ENCODE peak calls at places on chromosomes 7 and 10, in nine cellular contexts. L is activated CD4-positive, CD25-positive, alpha-beta regulatory T cell; N is A549; H is GM03348; Q is SK-MEL-5; B is foreskin keratinocyte; W is HFF-Myc; J is bronchial epithelial cell; R is activated CD8-positive, alpha-beta memory T cell treated with anti-CD3 and anti-CD28 coated beads for 1 hour. M is an unnamed sample.
A peak's percentile ranks its signal among the peaks of the same experiment; 100 is the strongest.

GRCh38 chr7:114084381-114085312 is 165.8 kb upstream of the PPP1R3A start:
- DNase-seq in J (no peak), H (peak; percentile 24), N (no peak), Q (no peak), W (no peak), L (no peak), B (no peak), R (no peak), M (peak; percentile 54)

GRCh38 chr10:122657734-122658133 is 41.9 kb downstream of the C10orf120 start:
- DNase-seq in N (no peak), H (no peak), B (no peak), L (no peak), W (no peak), R (no peak), Q (no peak), J (no peak), M (no peak)

GRCh38 chr7:3244241-3244814 is 56.7 kb upstream of the SDK1 start:
- DNase-seq in Q (no peak), J (peak; percentile 91), R (no peak), N (peak; percentile 45), W (peak; percentile 85), L (no peak), H (no peak), B (peak; percentile 58), M (peak; percentile 38)

GRCh38 chr10:32388258-32389027 is 41.5 kb upstream of the EPC1 start:
- DNase-seq in W (no peak), B (no peak), N (no peak), H (no peak), Q (no peak), J (no peak), R (no peak), L (no peak), M (no peak)

GRCh38 chr7:68613405-68613804 is 984.9 kb upstream of the AUTS2 start:
- DNase-seq in N (no peak), L (no peak), H (no peak), J (no peak), W (no peak), Q (no peak), R (no peak), B (no peak), M (peak; percentile 95)

GRCh38 chr7:92674379-92674778 is 84.2 kb upstream of the FAM133B start:
- DNase-seq in B (no peak), R (no peak), Q (no peak), N (no peak), L (no peak), J (no peak), W (no peak), H (no peak), M (no peak)

GRCh38 chr10:48938281-48938680 is 1.4 kb downstream of the LRRC18 start:
- DNase-seq in B (no peak), R (no peak), W (no peak), L (no peak), J (no peak), H (no peak), N (no peak), Q (no peak), M (no peak)

GRCh38 chr7:151785681-151785965 is 91.3 kb downstream of the PRKAG2 start:
- DNase-seq in W (no peak), Q (no peak), J (no peak), N (no peak), B (no peak), L (no peak), H (no peak), R (no peak), M (no peak)

GRCh38 chr10:86646532-86646931 is 7.8 kb upstream of the OPN4 start:
- DNase-seq in W (no peak), Q (no peak), L (no peak), J (no peak), N (no peak), H (no peak), R (no peak), B (no peak), M (no peak)

GRCh38 chr10:129772472-129773358 is 191.4 kb downstream of the EBF3 start:
- DNase-seq in Q (no peak), N (no peak), R (no peak), L (no peak), H (no peak), W (no peak), J (no peak), B (no peak), M (no peak)

GRCh38 chr7:29328811-29329210 is 134.2 kb downstream of the CHN2 start:
- DNase-seq in R (no peak), B (peak; percentile 84), W (no peak), N (no peak), L (no peak), Q (no peak), J (peak; percentile 73), H (peak; percentile 40), M (no peak)

GRCh38 chr7:801940-802364 is 30.3 kb upstream of the SUN1 start:
- DNase-seq in R (no peak), J (peak; percentile 47), Q (no peak), H (no peak), N (no peak), W (no peak), L (no peak), B (peak; percentile 37), M (peak; percentile 92)

GRCh38 chr10:32489935-32490334 is 44.0 kb downstream of the CCDC7 start:
- DNase-seq in R (no peak), Q (no peak), L (no peak), B (peak; percentile 4), W (no peak), H (peak; percentile 24), J (no peak), N (no peak), M (no peak)

GRCh38 chr7:26399309-26399610 is 107.6 kb downstream of the SNX10 start:
- DNase-seq in H (no peak), N (peak; percentile 48), L (no peak), J (no peak), W (no peak), Q (peak; percentile 58), R (no peak), B (no peak), M (no peak)

GRCh38 chr7:73740771-73741170 is 2.2 kb upstream of the ABHD11 start:
- DNase-seq in W (no peak), L (no peak), H (no peak), Q (no peak), R (no peak), J (no peak), B (no peak), N (no peak), M (no peak)

GRCh38 chr7:113831509-113831908 is 87.3 kb downstream of the PPP1R3A start:
- DNase-seq in L (no peak), Q (no peak), N (peak; percentile 17), H (no peak), B (no peak), J (peak; percentile 46), W (no peak), R (no peak), M (no peak)

GRCh38 chr7:124655990-124656389 is 109.6 kb downstream of the GPR37 start:
- DNase-seq in L (no peak), Q (no peak), W (no peak), J (no peak), H (no peak), R (no peak), N (no peak), B (no peak), M (no peak)

GRCh38 chr7:134420509-134421125 is 38.3 kb downstream of the AKR1B1 start:
- DNase-seq in Q (peak; percentile 89), L (no peak), N (peak; percentile 88), B (peak; percentile 45), R (no peak), H (peak; percentile 78), W (peak; percentile 36), J (peak; percentile 68), M (peak; percentile 72)

GRCh38 chr7:31734456-31734855 is 47.4 kb downstream of the PPP1R17 start:
- DNase-seq in H (peak; percentile 45), L (no peak), N (no peak), R (no peak), W (no peak), Q (peak; percentile 92), B (peak; percentile 91), J (peak; percentile 8), M (no peak)

GRCh38 chr7:26583094-26583493 is 281.3 kb downstream of the SKAP2 start:
- DNase-seq in J (no peak), N (no peak), W (no peak), B (no peak), L (no peak), H (no peak), Q (no peak), R (no peak), M (no peak)

GRCh38 chr10:34815174-34816066 is at the start of gene PARD3:
- DNase-seq in N (peak; percentile 71), L (no peak), J (peak; percentile 17), Q (peak; percentile 52), H (peak; percentile 93), B (peak; percentile 29), R (no peak), W (no peak), M (peak; percentile 16)

GRCh38 chr7:130180571-130180971 is 24.6 kb downstream of the TMEM209 start:
- DNase-seq in L (no peak), N (no peak), Q (no peak), B (peak; percentile 61), W (no peak), J (peak; percentile 54), R (no peak), H (no peak), M (no peak)

GRCh38 chr7:20331231-20331880 is 656 bp downstream of the ITGB8 start:
- DNase-seq in L (no peak), W (no peak), J (no peak), Q (peak; percentile 74), R (no peak), H (peak; percentile 48), B (peak; percentile 68), N (peak; percentile 14), M (peak; percentile 53)

GRCh38 chr10:3570855-3571266 is 214.1 kb downstream of the KLF6 start:
- DNase-seq in L (no peak), B (no peak), J (no peak), N (no peak), W (no peak), Q (no peak), H (peak; percentile 18), R (no peak), M (no peak)

GRCh38 chr10:114779803-114780609 is 41.6 kb upstream of the FHIP2A start:
- DNase-seq in W (peak; percentile 90), L (no peak), B (peak; percentile 85), N (peak; percentile 88), R (no peak), J (peak; percentile 94), H (peak; percentile 70), Q (peak; percentile 45), M (no peak)

GRCh38 chr10:65670087-65670486 is 1255.7 kb upstream of the LRRTM3 start:
- DNase-seq in L (no peak), J (no peak), Q (no peak), N (no peak), H (peak; percentile 5), W (no peak), R (no peak), B (no peak), M (no peak)

GRCh38 chr10:93591065-93591808 is 9.8 kb downstream of the RBP4 start:
- DNase-seq in J (peak; percentile 8), N (no peak), W (no peak), Q (no peak), B (no peak), L (no peak), H (no peak), R (no peak), M (no peak)

GRCh38 chr10:101843032-101843991 is at the start of gene KCNIP2:
- DNase-seq in L (peak; percentile 35), R (no peak), H (peak; percentile 41), Q (peak; percentile 44), J (no peak), W (no peak), N (no peak), B (no peak), M (no peak)

GRCh38 chr10:125152646-125153368 is 7.6 kb downstream of the CTBP2 start:
- DNase-seq in R (no peak), J (no peak), N (no peak), H (peak; percentile 37), Q (no peak), B (no peak), W (no peak), L (no peak), M (no peak)

GRCh38 chr10:130989670-130990247 is 321.8 kb downstream of the TCERG1L start:
- DNase-seq in Q (no peak), W (no peak), J (no peak), H (no peak), B (no peak), R (no peak), L (no peak), N (no peak), M (no peak)

GRCh38 chr7:30184804-30185487 is 50.2 kb downstream of the MTURN start:
- DNase-seq in B (no peak), R (no peak), N (no peak), Q (no peak), W (no peak), H (no peak), J (no peak), L (no peak), M (no peak)